ENCODE peak calls at places on chromosome 21, in five cellular contexts. One of them, this sample, is unnamed.

GRCh38 chr21:29258626-29259335 is 39.9 kb upstream of the BACH1 start:
- DNase-seq in uterus: no peak
- DNase-seq in germinal center: no peak
- DNase-seq in HEK293T: no peak
- DNase-seq in amniotic stem cell: peak
- DNase-seq in this sample: no peak

GRCh38 chr21:41008351-41008750 is 159.6 kb upstream of the BACE2 start:
- DNase-seq in HEK293T: no peak
- DNase-seq in uterus: no peak
- DNase-seq in amniotic stem cell: no peak
- DNase-seq in germinal center: no peak
- DNase-seq in this sample: no peak

GRCh38 chr21:17829472-17829871 is 10.3 kb upstream of the C21orf91 start:
- DNase-seq in germinal center: no peak
- DNase-seq in uterus: no peak
- DNase-seq in HEK293T: no peak
- DNase-seq in amniotic stem cell: no peak
- DNase-seq in this sample: no peak

GRCh38 chr21:34261841-34262832 is 101.7 kb upstream of the KCNE2 start:
- DNase-seq in HEK293T: no peak
- DNase-seq in amniotic stem cell: no peak
- DNase-seq in uterus: peak
- DNase-seq in germinal center: no peak
- DNase-seq in this sample: no peak

GRCh38 chr21:43609501-43610340 is 49.6 kb downstream of the HSF2BP start:
- DNase-seq in HEK293T: peak
- DNase-seq in amniotic stem cell: no peak
- DNase-seq in uterus: no peak
- DNase-seq in germinal center: no peak
- DNase-seq in this sample: peak

GRCh38 chr21:42746593-42747266 is 93.3 kb downstream of the PDE9A start:
- DNase-seq in amniotic stem cell: no peak
- DNase-seq in HEK293T: no peak
- DNase-seq in germinal center: peak
- DNase-seq in uterus: no peak
- DNase-seq in this sample: peak

GRCh38 chr21:15437873-15438272 is 291.9 kb upstream of the USP25 start:
- DNase-seq in uterus: no peak
- DNase-seq in germinal center: no peak
- DNase-seq in amniotic stem cell: no peak
- DNase-seq in HEK293T: no peak
- DNase-seq in this sample: no peak

GRCh38 chr21:24514081-24514733 is 1093.1 kb downstream of the MRPL39 start:
- DNase-seq in amniotic stem cell: no peak
- DNase-seq in HEK293T: no peak
- DNase-seq in germinal center: no peak
- DNase-seq in uterus: no peak
- DNase-seq in this sample: no peak

GRCh38 chr21:17818158-17819113 is 720 bp downstream of the C21orf91 start:
- DNase-seq in uterus: peak
- DNase-seq in amniotic stem cell: no peak
- DNase-seq in HEK293T: peak
- DNase-seq in germinal center: peak
- DNase-seq in this sample: peak

GRCh38 chr21:46562472-46562871 is 42.4 kb downstream of the S100B start:
- DNase-seq in germinal center: no peak
- DNase-seq in amniotic stem cell: no peak
- DNase-seq in uterus: no peak
- DNase-seq in HEK293T: no peak
- DNase-seq in this sample: no peak

GRCh38 chr21:44858791-44859190 is 14.7 kb downstream of the PTTG1IP start:
- DNase-seq in uterus: no peak
- DNase-seq in HEK293T: no peak
- DNase-seq in amniotic stem cell: no peak
- DNase-seq in germinal center: no peak
- DNase-seq in this sample: peak

GRCh38 chr21:46126321-46127238 is 28.7 kb downstream of the COL6A2 start:
- DNase-seq in germinal center: no peak
- DNase-seq in HEK293T: no peak
- DNase-seq in uterus: peak
- DNase-seq in amniotic stem cell: no peak
- DNase-seq in this sample: peak

GRCh38 chr21:28975401-28975800 is 17.3 kb downstream of the LTN1 start:
- DNase-seq in HEK293T: no peak
- DNase-seq in germinal center: no peak
- DNase-seq in amniotic stem cell: no peak
- DNase-seq in uterus: no peak
- DNase-seq in this sample: no peak

GRCh38 chr21:24896735-24897124 is 710.6 kb downstream of the MRPL39 start:
- DNase-seq in amniotic stem cell: no peak
- DNase-seq in HEK293T: no peak
- DNase-seq in uterus: no peak
- DNase-seq in germinal center: no peak
- DNase-seq in this sample: no peak

GRCh38 chr21:29430581-29430980 is 131.9 kb downstream of the BACH1 start:
- DNase-seq in uterus: no peak
- DNase-seq in HEK293T: no peak
- DNase-seq in amniotic stem cell: no peak
- DNase-seq in germinal center: no peak
- DNase-seq in this sample: no peak